ENCODE peak calls at places on chromosomes 4 and X, in four cellular contexts. F is DND-41, A is left ventricle myocardium inferior, B is A549. P is an unnamed sample.

GRCh38 chr4:12723849-12724447 is 760.2 kb downstream of the RAB28 start:
- DNase-seq in F (no peak), A (no peak), B (no peak), P (no peak)

GRCh38 chrX:137166591-137166990 is 132.8 kb upstream of the GPR101 start:
- DNase-seq in F (peak), A (no peak), B (no peak), P (no peak)

GRCh38 chr4:154044118-154044517 is 255.2 kb upstream of the SFRP2 start:
- DNase-seq in F (no peak), A (no peak), B (no peak), P (no peak)

GRCh38 chrX:70998402-70999027 is 67.6 kb upstream of the SLC7A3 start:
- DNase-seq in F (peak), A (no peak), B (peak), P (no peak)

GRCh38 chrX:115068896-115069295 is 51.5 kb upstream of the IL13RA2 start:
- DNase-seq in F (no peak), A (peak), B (no peak), P (no peak)

GRCh38 chr4:30103455-30103854 is 616.7 kb upstream of the PCDH7 start:
- DNase-seq in F (no peak), A (no peak), B (no peak), P (no peak)

GRCh38 chr4:121307441-121308327 is 73.1 kb downstream of the QRFPR start:
- DNase-seq in F (peak), A (no peak), B (peak), P (peak)

GRCh38 chrX:145923376-145923775 is 105.7 kb downstream of the SLITRK2 start:
- DNase-seq in F (no peak), A (no peak), B (no peak), P (no peak)

GRCh38 chrX:147072747-147073146 is 258.2 kb upstream of the CXorf51A start:
- DNase-seq in F (no peak), A (no peak), B (no peak), P (no peak)

GRCh38 chr4:110869114-110869513 is 246.2 kb upstream of the PITX2 start:
- DNase-seq in F (no peak), A (no peak), B (no peak), P (no peak)

GRCh38 chr4:150574678-150575077 is 7.3 kb upstream of the MAB21L2 start:
- DNase-seq in F (no peak), A (no peak), B (no peak), P (no peak)

GRCh38 chrX:29852767-29853166 is 362.6 kb upstream of the MAGEB2 start:
- DNase-seq in F (no peak), A (no peak), B (no peak), P (no peak)

GRCh38 chr4:26076896-26077295 is 162.9 kb downstream of the SMIM20 start:
- DNase-seq in F (no peak), A (no peak), B (no peak), P (no peak)

GRCh38 chr4:39621582-39621981 is 17.1 kb downstream of the SMIM14 start:
- DNase-seq in F (no peak), A (no peak), B (peak), P (peak)

GRCh38 chr4:44221407-44221806 is 227.2 kb downstream of the KCTD8 start:
- DNase-seq in F (no peak), A (no peak), B (no peak), P (no peak)

GRCh38 chrX:53281321-53281822 is at the start of gene IQSEC2:
- DNase-seq in F (no peak), A (peak), B (peak), P (peak)

GRCh38 chrX:53280703-53281320 is 572 bp downstream of the IQSEC2 start:
- DNase-seq in F (no peak), A (peak), B (no peak), P (no peak)

GRCh38 chrX:53280316-53280702 is 1.1 kb downstream of the IQSEC2 start:
- DNase-seq in F (no peak), A (no peak), B (no peak), P (no peak)

GRCh38 chrX:53282313-53282712 is 929 bp upstream of the IQSEC2 start:
- DNase-seq in F (no peak), A (no peak), B (no peak), P (no peak)

DNA sequence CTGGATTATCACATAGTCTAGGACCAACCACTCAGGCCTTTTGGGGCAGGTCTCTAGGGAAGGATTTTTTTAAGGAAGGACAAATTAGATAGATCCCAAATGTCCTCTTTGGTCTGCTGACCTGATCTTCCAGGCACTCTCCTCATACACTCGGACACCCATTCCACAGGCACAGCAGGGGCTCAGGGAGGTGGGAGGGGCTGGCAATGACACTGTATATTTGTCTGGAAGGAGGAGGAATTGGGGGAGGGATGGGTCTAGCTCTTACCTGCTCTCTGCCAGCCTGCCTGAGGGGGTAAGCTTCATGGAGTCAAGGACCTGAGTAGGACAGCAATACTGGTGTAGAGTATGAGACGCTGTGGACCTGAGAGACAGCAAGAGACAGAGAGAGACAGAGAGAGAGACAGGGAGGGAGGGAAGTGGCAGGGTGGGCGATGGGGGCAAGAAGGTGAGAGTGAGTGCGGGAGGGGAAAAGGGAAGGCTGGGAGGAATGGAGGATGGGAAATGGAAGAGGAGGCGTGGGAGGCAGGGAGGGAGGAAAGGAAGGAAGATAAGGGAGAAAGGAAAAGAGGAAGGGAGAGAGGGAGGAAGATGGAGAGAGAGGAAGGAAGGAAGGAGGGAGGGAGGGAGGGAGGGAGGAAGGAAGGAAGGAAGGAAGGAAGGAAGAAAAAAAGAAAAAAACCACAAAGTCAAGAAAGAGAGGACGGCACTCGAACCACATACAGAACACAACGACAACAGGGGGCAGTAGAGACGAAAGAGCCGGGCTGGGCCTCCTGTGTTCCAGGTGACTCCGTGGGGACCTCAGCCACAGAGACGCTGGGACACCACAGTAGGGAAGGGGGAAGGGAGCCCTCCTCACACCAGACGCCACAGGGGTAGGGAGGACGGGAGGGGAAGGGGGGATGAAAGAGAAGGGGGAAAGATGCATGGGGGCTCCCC is 1.8 kb downstream of the IQSEC2 start:
- DNase-seq in F (peak), A (no peak), B (no peak), P (no peak)
- H3K4me3 ChIP-seq in F (no peak), A (peak), B (peak), P (peak)

GRCh38 chr4:56821394-56822263 is at the start of gene SPINK2:
- DNase-seq in F (peak), A (peak), B (peak), P (peak)
- H3K4me3 ChIP-seq in F (no peak), A (peak), B (peak), P (peak)

GRCh38 chr4:173332021-173332487 is 2.1 kb downstream of the HMGB2 start:
- DNase-seq in F (no peak), A (no peak), B (no peak), P (no peak)
- H3K4me3 ChIP-seq in F (peak), A (peak), B (peak), P (no peak)

GRCh38 chr4:15339732-15340131 is 88.1 kb upstream of the C1QTNF7 start:
- DNase-seq in F (no peak), A (no peak), B (no peak), P (no peak)
- H3K4me3 ChIP-seq in F (no peak), A (peak), B (no peak), P (no peak)

GRCh38 chrX:134807039-134807729 is 148.9 kb upstream of the PLAC1 start:
- DNase-seq in F (peak), A (peak), B (peak), P (peak)

GRCh38 chrX:134804779-134805178 is 146.5 kb upstream of the PLAC1 start:
- DNase-seq in F (no peak), A (no peak), B (no peak), P (no peak)

GRCh38 chrX:134810211-134810610 is 151.9 kb upstream of the PLAC1 start:
- DNase-seq in F (no peak), A (no peak), B (no peak), P (no peak)

GRCh38 chrX:134803551-134804183 is 145.4 kb upstream of the PLAC1 start:
- DNase-seq in F (no peak), A (no peak), B (no peak), P (no peak)

DNA sequence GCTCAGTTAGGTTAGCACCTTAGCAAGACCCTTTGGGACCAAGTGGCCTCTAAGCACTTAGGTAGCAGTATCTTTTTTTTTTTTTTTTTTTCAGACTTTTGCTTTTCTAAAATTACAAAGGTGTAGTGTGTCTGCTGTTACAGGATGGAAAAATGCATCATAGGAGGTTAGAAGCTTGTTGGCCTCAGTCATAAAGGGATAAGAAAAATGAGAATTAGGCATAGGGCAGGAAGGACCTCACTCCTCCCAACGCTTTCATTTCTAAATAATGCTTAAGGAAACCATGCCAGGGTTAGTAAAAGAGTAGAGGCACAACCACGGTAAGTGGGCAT is 148.4 kb upstream of the PLAC1 start:
- DNase-seq in F (no peak), A (no peak), B (no peak), P (no peak)
- H3K4me3 ChIP-seq in F (peak), A (peak), B (peak), P (peak)

P was measured in HCT116.